ENCODE peak calls at places on chromosomes 6 and 20, in seven cellular contexts. H is ovary; V is T follicular helper cell; Q is mucosa of descending colon; A is stimulated activated CD4-positive, alpha-beta T cell treated with anti-CD3 and anti-CD28 coated beads, Interleukin-12 subunit alpha, Interleukin-12 subunit beta, amount 100 ng/mL, for 4 hours; S is testis; Y is NCI-H2029. N is an unnamed sample.

GRCh38 chr6:129297592-129297991 is 412.4 kb downstream of the ARHGAP18 start:
- DNase-seq in A (no peak), S (no peak), Q (no peak), V (no peak), H (no peak), Y (no peak), N (no peak)

GRCh38 chr20:59777321-59777705 is 156.1 kb downstream of the SYCP2 start:
- DNase-seq in S (no peak), Y (no peak), V (no peak), H (no peak), A (no peak), Q (no peak), N (peak; percentile 1)

GRCh38 chr6:4129446-4129845 is 5.9 kb downstream of the ECI2 start:
- DNase-seq in V (no peak), H (no peak), Q (no peak), A (no peak), S (no peak), Y (no peak), N (no peak)

GRCh38 chr6:43481591-43482242 is 4.3 kb downstream of the TJAP1 start:
- DNase-seq in V (no peak), Y (no peak), Q (no peak), A (no peak), S (no peak), H (no peak), N (no peak)

GRCh38 chr6:66851930-66852329 is 1144.9 kb upstream of the EYS start:
- DNase-seq in Y (no peak), S (no peak), Q (no peak), A (no peak), V (no peak), H (no peak), N (no peak)

GRCh38 chr20:40724566-40724965 is 35.5 kb upstream of the MAFB start:
- DNase-seq in Y (no peak), A (no peak), S (no peak), H (no peak), V (no peak), Q (no peak), N (no peak)

GRCh38 chr6:152984387-152984872 is 1.6 kb upstream of the FBXO5 start:
- DNase-seq in S (no peak), A (no peak), Y (no peak), H (no peak), V (no peak), Q (no peak), N (no peak)

GRCh38 chr20:54062812-54063280 is 7.5 kb downstream of the BCAS1 start:
- DNase-seq in Y (no peak), A (no peak), S (no peak), V (no peak), H (no peak), Q (no peak), N (no peak)

GRCh38 chr6:44682280-44682679 is 294.8 kb downstream of the CDC5L start:
- DNase-seq in V (no peak), H (no peak), A (no peak), Y (no peak), Q (no peak), S (no peak), N (no peak)

GRCh38 chr6:19991176-19991575 is 154.0 kb downstream of the ID4 start:
- DNase-seq in V (no peak), S (no peak), Q (no peak), Y (no peak), H (no peak), A (no peak), N (no peak)

GRCh38 chr20:46330072-46330763 is 21.9 kb upstream of the CDH22 start:
- DNase-seq in Y (peak; percentile 86), V (no peak), H (no peak), A (no peak), S (no peak), Q (no peak), N (no peak)

GRCh38 chr6:44730771-44731391 is 343.4 kb downstream of the CDC5L start:
- DNase-seq in V (no peak), A (no peak), H (no peak), Q (no peak), S (no peak), Y (no peak), N (no peak)

GRCh38 chr20:41362748-41363140 is 3.9 kb downstream of the EMILIN3 start:
- DNase-seq in Y (no peak), A (no peak), S (no peak), H (no peak), V (no peak), Q (no peak), N (no peak)

GRCh38 chr20:7971536-7972285 is 31.5 kb upstream of the HAO1 start:
- DNase-seq in S (no peak), Y (no peak), H (no peak), A (no peak), V (no peak), Q (no peak), N (no peak)

GRCh38 chr6:26197736-26198625 is 110.8 kb downstream of the HFE start:
- DNase-seq in Y (no peak), H (no peak), S (no peak), V (no peak), Q (peak; percentile 83), A (no peak), N (peak; percentile 39)

GRCh38 chr6:34334796-34335416 is 57.6 kb downstream of the NUDT3 start:
- DNase-seq in H (no peak), A (no peak), Q (no peak), V (no peak), S (no peak), Y (no peak), N (no peak)

GRCh38 chr20:47789081-47789998 is 4.1 kb upstream of the SULF2 start:
- DNase-seq in V (no peak), Y (no peak), H (no peak), Q (no peak), A (no peak), S (no peak), N (no peak)

GRCh38 chr6:25270559-25270958 is 8.6 kb upstream of the CARMIL1 start:
- DNase-seq in S (no peak), Q (no peak), V (no peak), Y (no peak), H (no peak), A (no peak), N (no peak)

GRCh38 chr20:25020901-25021301 is 28.4 kb upstream of the APMAP start:
- DNase-seq in A (no peak), S (no peak), Y (no peak), V (no peak), H (no peak), Q (no peak), N (no peak)

GRCh38 chr6:167906899-167907298 is 80.2 kb downstream of the AFDN start:
- DNase-seq in V (no peak), H (peak; percentile 30), A (no peak), Q (peak; percentile 56), Y (peak; percentile 82), S (peak; percentile 86), N (no peak)

GRCh38 chr6:52261229-52261628 is 16.9 kb upstream of the IL17F start:
- DNase-seq in Y (no peak), Q (no peak), S (no peak), A (no peak), H (no peak), V (no peak), N (no peak)

GRCh38 chr20:63366658-63367360 is 5.7 kb upstream of the CHRNA4 start:
- DNase-seq in S (no peak), H (no peak), Y (no peak), A (no peak), V (no peak), Q (no peak), N (no peak)

GRCh38 chr6:75414445-75415021 is 79.1 kb downstream of the FILIP1 start:
- DNase-seq in Q (no peak), V (no peak), A (no peak), S (no peak), H (no peak), Y (no peak), N (no peak)

GRCh38 chr6:98827295-98828159 is 6.8 kb upstream of the POU3F2 start:
- DNase-seq in S (no peak), H (no peak), Q (no peak), A (no peak), Y (no peak), V (no peak), N (no peak)